ENCODE peak calls at places on chromosomes 12 and 14, in four cellular contexts. D, G, H and N are unnamed samples.

GRCh38 chr12:15151141-15152091 is 69.8 kb downstream of the RERG start:
- DNase-seq in D (no peak), G (no peak), H (peak), N (no peak)

GRCh38 chr12:64194333-64195149 is 27.6 kb downstream of the KICS2 start:
- DNase-seq in D (no peak), G (no peak), H (peak), N (no peak)

GRCh38 chr12:26666286-26666685 is 166.7 kb downstream of the ITPR2 start:
- DNase-seq in D (no peak), G (no peak), H (peak), N (no peak)

GRCh38 chr14:61080591-61081010 is 99.6 kb downstream of the SLC38A6 start:
- DNase-seq in D (no peak), G (no peak), H (peak), N (no peak)

GRCh38 chr14:60349663-60350365 is 100.8 kb downstream of the PPM1A start:
- DNase-seq in D (peak), G (no peak), H (peak), N (no peak)

GRCh38 chr12:132866251-132866828 is 21.1 kb downstream of the CHFR start:
- DNase-seq in D (no peak), G (no peak), H (peak), N (no peak)

GRCh38 chr14:72075649-72076334 is 143.6 kb downstream of the RGS6 start:
- DNase-seq in D (no peak), G (no peak), H (no peak), N (no peak)

GRCh38 chr14:23403139-23403438 is 5.0 kb downstream of the MYH6 start:
- DNase-seq in D (no peak), G (no peak), H (no peak), N (no peak)

GRCh38 chr12:32107376-32108267 is 975 bp downstream of the BICD1 start:
- DNase-seq in D (no peak), G (peak), H (peak), N (no peak)

GRCh38 chr14:68309121-68309520 is 483.7 kb downstream of the ZFP36L1 start:
- DNase-seq in D (no peak), G (no peak), H (no peak), N (no peak)

GRCh38 chr12:76666272-76666845 is 97.6 kb upstream of the ZDHHC17 start:
- DNase-seq in D (no peak), G (no peak), H (no peak), N (no peak)

GRCh38 chr14:50064993-50065392 is 51.4 kb downstream of the VCPKMT start:
- DNase-seq in D (peak), G (no peak), H (peak), N (no peak)

GRCh38 chr12:53550595-53550994 is 43.3 kb upstream of the NPFF start:
- DNase-seq in D (no peak), G (no peak), H (peak), N (no peak)

GRCh38 chr12:77914089-77914488 is 83.4 kb downstream of the NAV3 start:
- DNase-seq in D (no peak), G (no peak), H (no peak), N (no peak)

GRCh38 chr14:71665157-71665556 is 267.1 kb upstream of the RGS6 start:
- DNase-seq in D (no peak), G (no peak), H (peak), N (no peak)

GRCh38 chr12:20549115-20549719 is 145.9 kb upstream of the SLCO1C1 start:
- DNase-seq in D (no peak), G (no peak), H (peak), N (no peak)

GRCh38 chr14:73238262-73238852 is 1.1 kb downstream of the PAPLN start:
- DNase-seq in D (no peak), G (no peak), H (peak), N (no peak)